ENCODE peak calls at places on chromosomes 12 and 14, in ten cellular contexts. One of them, this sample, is unnamed. For H3K9me3, the result is how much of the 10 kb centered on the place peaks cover.

GRCh38 chr12:19181666-19182426 is 52.3 kb downstream of the PLEKHA5 start:
- DNase-seq in tibial artery: no peak
- DNase-seq in transverse colon: no peak
- DNase-seq in neural progenitor cell: no peak
- DNase-seq in AG04450: no peak
- DNase-seq in tibial nerve: no peak
- DNase-seq in fibroblast of lung: no peak
- DNase-seq in DND-41: no peak
- DNase-seq in cardiac muscle cell: peak
- DNase-seq in psoas muscle: no peak
- DNase-seq in this sample: no peak

GRCh38 chr12:6067152-6067916 is 57.1 kb downstream of the VWF start:
- DNase-seq in tibial artery: no peak
- DNase-seq in transverse colon: no peak
- DNase-seq in neural progenitor cell: peak
- DNase-seq in AG04450: no peak
- DNase-seq in tibial nerve: peak
- DNase-seq in fibroblast of lung: no peak
- DNase-seq in DND-41: no peak
- DNase-seq in cardiac muscle cell: peak
- DNase-seq in psoas muscle: no peak
- DNase-seq in this sample: no peak

GRCh38 chr14:39219075-39219499 is 14.6 kb upstream of the MIA2 start:
- DNase-seq in tibial artery: no peak
- DNase-seq in transverse colon: no peak
- DNase-seq in neural progenitor cell: no peak
- DNase-seq in AG04450: no peak
- DNase-seq in tibial nerve: no peak
- DNase-seq in fibroblast of lung: peak
- DNase-seq in DND-41: no peak
- DNase-seq in cardiac muscle cell: peak
- DNase-seq in psoas muscle: no peak
- DNase-seq in this sample: no peak

GRCh38 chr14:81169711-81170103 is 51.1 kb downstream of the GTF2A1 start:
- DNase-seq in tibial artery: peak
- DNase-seq in transverse colon: peak
- DNase-seq in neural progenitor cell: peak
- DNase-seq in AG04450: no peak
- DNase-seq in tibial nerve: peak
- DNase-seq in fibroblast of lung: no peak
- DNase-seq in DND-41: no peak
- DNase-seq in cardiac muscle cell: peak
- DNase-seq in psoas muscle: peak
- DNase-seq in this sample: peak

GRCh38 chr12:3545121-3545796 is 54.3 kb downstream of the PRMT8 start:
- DNase-seq in tibial artery: no peak
- DNase-seq in transverse colon: no peak
- DNase-seq in neural progenitor cell: no peak
- DNase-seq in AG04450: no peak
- DNase-seq in tibial nerve: no peak
- DNase-seq in fibroblast of lung: no peak
- DNase-seq in DND-41: no peak
- DNase-seq in cardiac muscle cell: no peak
- DNase-seq in psoas muscle: no peak
- DNase-seq in this sample: no peak

GRCh38 chr12:109804820-109805761 is 28.1 kb downstream of the TRPV4 start:
- DNase-seq in tibial artery: peak
- DNase-seq in transverse colon: peak
- DNase-seq in neural progenitor cell: peak
- DNase-seq in AG04450: no peak
- DNase-seq in tibial nerve: peak
- DNase-seq in fibroblast of lung: peak
- DNase-seq in DND-41: peak
- DNase-seq in cardiac muscle cell: peak
- DNase-seq in psoas muscle: peak
- DNase-seq in this sample: peak

GRCh38 chr14:58677525-58677924 is 39.8 kb downstream of the DACT1 start:
- DNase-seq in tibial artery: no peak
- DNase-seq in transverse colon: no peak
- DNase-seq in neural progenitor cell: no peak
- DNase-seq in AG04450: no peak
- DNase-seq in tibial nerve: no peak
- DNase-seq in fibroblast of lung: no peak
- DNase-seq in DND-41: no peak
- DNase-seq in cardiac muscle cell: no peak
- DNase-seq in psoas muscle: no peak
- DNase-seq in this sample: no peak

GRCh38 chr12:77855548-77855947 is 24.9 kb downstream of the NAV3 start:
- DNase-seq in tibial artery: no peak
- DNase-seq in transverse colon: no peak
- DNase-seq in neural progenitor cell: no peak
- DNase-seq in AG04450: no peak
- DNase-seq in tibial nerve: no peak
- DNase-seq in fibroblast of lung: peak
- DNase-seq in DND-41: no peak
- DNase-seq in cardiac muscle cell: no peak
- DNase-seq in psoas muscle: no peak
- DNase-seq in this sample: no peak

GRCh38 chr14:88882236-88882635 is 57.8 kb downstream of the TTC8 start:
- DNase-seq in tibial artery: no peak
- DNase-seq in transverse colon: no peak
- DNase-seq in neural progenitor cell: no peak
- DNase-seq in AG04450: no peak
- DNase-seq in tibial nerve: no peak
- DNase-seq in fibroblast of lung: peak
- DNase-seq in DND-41: no peak
- DNase-seq in cardiac muscle cell: no peak
- DNase-seq in psoas muscle: no peak
- DNase-seq in this sample: no peak

GRCh38 chr12:65171073-65171472 is 1.7 kb downstream of the LEMD3 start:
- DNase-seq in tibial artery: no peak
- DNase-seq in transverse colon: no peak
- DNase-seq in neural progenitor cell: no peak
- DNase-seq in AG04450: no peak
- DNase-seq in tibial nerve: no peak
- DNase-seq in fibroblast of lung: peak
- DNase-seq in DND-41: no peak
- DNase-seq in cardiac muscle cell: peak
- DNase-seq in psoas muscle: no peak
- DNase-seq in this sample: no peak

GRCh38 chr12:121467638-121468403 is 67.9 kb downstream of the RNF34 start:
- DNase-seq in tibial artery: peak
- DNase-seq in transverse colon: peak
- DNase-seq in neural progenitor cell: peak
- DNase-seq in AG04450: no peak
- DNase-seq in tibial nerve: no peak
- DNase-seq in fibroblast of lung: peak
- DNase-seq in DND-41: no peak
- DNase-seq in cardiac muscle cell: peak
- DNase-seq in psoas muscle: no peak
- DNase-seq in this sample: no peak

GRCh38 chr14:34179723-34180122 is 228.8 kb upstream of the EGLN3 start:
- DNase-seq in tibial artery: no peak
- DNase-seq in transverse colon: no peak
- DNase-seq in neural progenitor cell: no peak
- DNase-seq in AG04450: no peak
- DNase-seq in tibial nerve: no peak
- DNase-seq in fibroblast of lung: no peak
- DNase-seq in DND-41: no peak
- DNase-seq in cardiac muscle cell: no peak
- DNase-seq in psoas muscle: no peak
- DNase-seq in this sample: no peak

GRCh38 chr14:75752907-75753594 is 92.0 kb downstream of the TTLL5 start:
- DNase-seq in tibial artery: no peak
- DNase-seq in transverse colon: no peak
- DNase-seq in neural progenitor cell: no peak
- DNase-seq in AG04450: no peak
- DNase-seq in tibial nerve: no peak
- DNase-seq in fibroblast of lung: peak
- DNase-seq in DND-41: no peak
- DNase-seq in cardiac muscle cell: peak
- DNase-seq in psoas muscle: no peak
- DNase-seq in this sample: no peak

GRCh38 chr14:100015251-100015655 is 50.0 kb upstream of the EVL start:
- DNase-seq in tibial artery: no peak
- DNase-seq in transverse colon: no peak
- DNase-seq in neural progenitor cell: no peak
- DNase-seq in AG04450: no peak
- DNase-seq in tibial nerve: no peak
- DNase-seq in fibroblast of lung: no peak
- DNase-seq in DND-41: no peak
- DNase-seq in cardiac muscle cell: no peak
- DNase-seq in psoas muscle: no peak
- DNase-seq in this sample: no peak

GRCh38 chr14:32669416-32669815 is 269.3 kb upstream of the NPAS3 start:
- DNase-seq in tibial artery: no peak
- DNase-seq in transverse colon: no peak
- DNase-seq in neural progenitor cell: no peak
- DNase-seq in AG04450: no peak
- DNase-seq in tibial nerve: no peak
- DNase-seq in fibroblast of lung: peak
- DNase-seq in DND-41: no peak
- DNase-seq in cardiac muscle cell: no peak
- DNase-seq in psoas muscle: no peak
- DNase-seq in this sample: no peak

GRCh38 chr12:122473543-122474323 is 27.0 kb downstream of the ZCCHC8 start:
- DNase-seq in tibial artery: no peak
- DNase-seq in transverse colon: no peak
- DNase-seq in neural progenitor cell: no peak
- DNase-seq in AG04450: no peak
- DNase-seq in tibial nerve: no peak
- DNase-seq in fibroblast of lung: peak
- DNase-seq in DND-41: peak
- DNase-seq in cardiac muscle cell: peak
- DNase-seq in psoas muscle: no peak
- DNase-seq in this sample: no peak

GRCh38 chr14:30998100-30998706 is 27.2 kb upstream of the AP4S1 start:
- DNase-seq in tibial artery: no peak
- DNase-seq in transverse colon: no peak
- DNase-seq in neural progenitor cell: no peak
- DNase-seq in AG04450: no peak
- DNase-seq in tibial nerve: no peak
- DNase-seq in fibroblast of lung: no peak
- DNase-seq in DND-41: no peak
- DNase-seq in cardiac muscle cell: no peak
- DNase-seq in psoas muscle: no peak
- DNase-seq in this sample: no peak
- H3K9me3 ChIP-seq in tibial artery: under half
- H3K9me3 ChIP-seq in transverse colon: under half
- H3K9me3 ChIP-seq in neural progenitor cell: under half
- H3K9me3 ChIP-seq in AG04450: under half
- H3K9me3 ChIP-seq in tibial nerve: under half
- H3K9me3 ChIP-seq in fibroblast of lung: under half
- H3K9me3 ChIP-seq in DND-41: under half
- H3K9me3 ChIP-seq in cardiac muscle cell: under half
- H3K9me3 ChIP-seq in psoas muscle: under half
- H3K9me3 ChIP-seq in this sample: under half

DNA sequence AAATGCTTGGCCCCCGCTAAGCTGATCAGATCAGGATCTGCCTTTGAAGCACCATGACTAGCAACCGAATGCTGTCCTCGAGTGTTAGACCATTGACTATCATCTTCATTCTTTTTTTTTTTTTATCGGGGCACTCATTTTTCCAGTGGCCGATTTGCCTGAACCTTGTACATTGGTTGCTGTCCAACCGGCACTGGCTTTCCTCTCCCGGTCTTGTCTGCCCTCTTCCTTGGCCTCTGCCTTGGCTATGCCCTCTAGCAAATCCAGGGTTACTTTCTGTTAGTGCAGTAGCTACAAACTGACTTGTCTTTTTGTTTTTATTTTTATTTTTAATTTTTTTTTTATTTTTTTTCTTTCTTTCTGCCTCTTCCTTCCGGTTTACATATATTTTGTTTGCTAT is 102.3 kb downstream of the ALG10 start:
- DNase-seq in tibial artery: no peak
- DNase-seq in transverse colon: no peak
- DNase-seq in neural progenitor cell: no peak
- DNase-seq in AG04450: no peak
- DNase-seq in tibial nerve: no peak
- DNase-seq in fibroblast of lung: no peak
- DNase-seq in DND-41: no peak
- DNase-seq in cardiac muscle cell: no peak
- DNase-seq in psoas muscle: no peak
- DNase-seq in this sample: no peak
- H3K9me3 ChIP-seq in tibial artery: under half
- H3K9me3 ChIP-seq in transverse colon: under half
- H3K9me3 ChIP-seq in neural progenitor cell: under half
- H3K9me3 ChIP-seq in AG04450: under half
- H3K9me3 ChIP-seq in tibial nerve: under half
- H3K9me3 ChIP-seq in fibroblast of lung: under half
- H3K9me3 ChIP-seq in DND-41: under half
- H3K9me3 ChIP-seq in cardiac muscle cell: under half
- H3K9me3 ChIP-seq in psoas muscle: under half
- H3K9me3 ChIP-seq in this sample: under half

GRCh38 chr12:34363050-34363673 is 340.9 kb downstream of the ALG10 start:
- DNase-seq in tibial artery: no peak
- DNase-seq in transverse colon: no peak
- DNase-seq in neural progenitor cell: no peak
- DNase-seq in AG04450: no peak
- DNase-seq in tibial nerve: no peak
- DNase-seq in fibroblast of lung: no peak
- DNase-seq in DND-41: no peak
- DNase-seq in cardiac muscle cell: no peak
- DNase-seq in psoas muscle: no peak
- DNase-seq in this sample: no peak
- H3K9me3 ChIP-seq in tibial artery: half or more
- H3K9me3 ChIP-seq in transverse colon: under half
- H3K9me3 ChIP-seq in neural progenitor cell: under half
- H3K9me3 ChIP-seq in AG04450: half or more
- H3K9me3 ChIP-seq in tibial nerve: half or more
- H3K9me3 ChIP-seq in fibroblast of lung: under half
- H3K9me3 ChIP-seq in DND-41: under half
- H3K9me3 ChIP-seq in cardiac muscle cell: under half
- H3K9me3 ChIP-seq in psoas muscle: under half
- H3K9me3 ChIP-seq in this sample: under half

DNA sequence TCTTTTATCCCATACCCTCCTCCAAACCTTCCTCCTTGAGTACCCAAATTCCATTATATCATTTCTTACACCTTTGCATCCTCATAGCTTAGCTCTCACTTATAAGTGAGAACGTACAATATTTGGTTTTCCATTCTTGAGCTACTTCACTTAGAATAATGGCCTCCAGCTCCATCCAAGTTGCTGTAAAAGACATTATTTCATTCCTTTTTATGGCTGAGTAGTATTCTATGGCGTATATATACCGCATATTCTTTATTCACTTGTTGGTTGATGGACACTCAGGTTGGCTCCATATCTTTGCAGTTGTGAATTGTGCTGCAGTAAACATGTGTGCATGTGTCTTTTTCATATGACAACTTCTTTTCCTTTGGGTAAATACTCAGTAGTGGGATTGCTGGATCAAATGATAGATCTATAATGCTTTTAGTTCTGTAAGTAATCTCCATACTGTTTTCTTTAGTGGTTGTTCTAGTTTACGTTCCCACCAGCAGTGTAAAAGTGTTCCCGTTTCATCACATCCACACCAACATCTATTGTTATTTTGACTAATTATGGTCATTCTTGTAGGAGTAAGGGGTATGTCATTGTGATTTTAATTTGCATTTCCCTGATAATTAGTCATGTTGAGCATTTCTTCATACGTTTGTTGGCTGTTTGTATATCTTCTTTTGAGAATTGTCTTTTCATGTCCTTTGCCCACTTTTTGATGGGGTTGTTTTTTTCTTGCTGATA is 10.1 kb downstream of the RAB21 start:
- DNase-seq in tibial artery: no peak
- DNase-seq in transverse colon: no peak
- DNase-seq in neural progenitor cell: no peak
- DNase-seq in AG04450: no peak
- DNase-seq in tibial nerve: no peak
- DNase-seq in fibroblast of lung: no peak
- DNase-seq in DND-41: no peak
- DNase-seq in cardiac muscle cell: no peak
- DNase-seq in psoas muscle: no peak
- DNase-seq in this sample: no peak
- H3K9me3 ChIP-seq in tibial artery: under half
- H3K9me3 ChIP-seq in transverse colon: under half
- H3K9me3 ChIP-seq in neural progenitor cell: under half
- H3K9me3 ChIP-seq in AG04450: under half
- H3K9me3 ChIP-seq in tibial nerve: under half
- H3K9me3 ChIP-seq in fibroblast of lung: under half
- H3K9me3 ChIP-seq in DND-41: under half
- H3K9me3 ChIP-seq in cardiac muscle cell: under half
- H3K9me3 ChIP-seq in psoas muscle: under half
- H3K9me3 ChIP-seq in this sample: under half

This sample was measured in T-helper 17 cell.